ENCODE peak calls at places on chromosomes 7 and 10, in five cellular contexts. Q is ovary; C is CD8-positive, alpha-beta T cell; V is B cell; J is epithelial cell of esophagus. M is an unnamed sample.
A peak's percentile ranks its signal among the peaks of the same experiment; 100 is the strongest.

GRCh38 chr10:60236869-60237524 is 152.7 kb downstream of the ANK3 start:
- DNase-seq in Q (no peak), C (no peak), V (peak; percentile 83), J (peak; percentile 7), M (peak; percentile 34)

GRCh38 chr10:85863301-85864172 is 503.1 kb downstream of the GRID1 start:
- DNase-seq in Q (no peak), C (no peak), V (no peak), J (no peak), M (no peak)

GRCh38 chr7:127628445-127628844 is 10.5 kb upstream of the PAX4 start:
- DNase-seq in Q (no peak), C (no peak), V (no peak), J (no peak), M (no peak)

GRCh38 chr10:113681533-113682470 is 2.1 kb downstream of the CASP7 start:
- DNase-seq in Q (no peak), C (no peak), V (peak; percentile 45), J (no peak), M (no peak)

GRCh38 chr10:117016271-117016670 is 11.3 kb upstream of the SHTN1 start:
- DNase-seq in Q (no peak), C (no peak), V (no peak), J (no peak), M (no peak)

GRCh38 chr7:900331-901040 is 24.1 kb downstream of the GET4 start:
- DNase-seq in Q (no peak), C (no peak), V (no peak), J (no peak), M (no peak)

GRCh38 chr7:72176875-72177274 is 235.3 kb downstream of the CALN1 start:
- DNase-seq in Q (no peak), C (no peak), V (no peak), J (no peak), M (no peak)

GRCh38 chr10:89699581-89700064 is 1.8 kb upstream of the KIF20B start:
- DNase-seq in Q (no peak), C (no peak), V (no peak), J (peak; percentile 67), M (no peak)

GRCh38 chr7:6447589-6448210 is at the start of gene DAGLB:
- DNase-seq in Q (peak; percentile 94), C (peak; percentile 98), V (peak; percentile 99), J (peak; percentile 91), M (peak; percentile 98)

GRCh38 chr7:151460474-151460855 is 20.5 kb upstream of the CRYGN start:
- DNase-seq in Q (peak; percentile 58), C (no peak), V (no peak), J (no peak), M (no peak)

GRCh38 chr10:21954690-21955089 is 48.8 kb downstream of the DNAJC1 start:
- DNase-seq in Q (no peak), C (no peak), V (no peak), J (no peak), M (no peak)

GRCh38 chr10:21954132-21954531 is 49.4 kb downstream of the DNAJC1 start:
- DNase-seq in Q (no peak), C (no peak), V (no peak), J (no peak), M (no peak)

GRCh38 chr10:21950566-21950965 is 53.0 kb downstream of the DNAJC1 start:
- DNase-seq in Q (no peak), C (no peak), V (no peak), J (no peak), M (no peak)

GRCh38 chr10:21953585-21954057 is 49.9 kb downstream of the DNAJC1 start:
- DNase-seq in Q (no peak), C (no peak), V (peak; percentile 15), J (peak; percentile 73), M (no peak)
- TF ChIP-seq CTCF in Q (no peak), C (peak; percentile 59), V (peak; percentile 57), J (peak; percentile 57), M (no peak)

DNA sequence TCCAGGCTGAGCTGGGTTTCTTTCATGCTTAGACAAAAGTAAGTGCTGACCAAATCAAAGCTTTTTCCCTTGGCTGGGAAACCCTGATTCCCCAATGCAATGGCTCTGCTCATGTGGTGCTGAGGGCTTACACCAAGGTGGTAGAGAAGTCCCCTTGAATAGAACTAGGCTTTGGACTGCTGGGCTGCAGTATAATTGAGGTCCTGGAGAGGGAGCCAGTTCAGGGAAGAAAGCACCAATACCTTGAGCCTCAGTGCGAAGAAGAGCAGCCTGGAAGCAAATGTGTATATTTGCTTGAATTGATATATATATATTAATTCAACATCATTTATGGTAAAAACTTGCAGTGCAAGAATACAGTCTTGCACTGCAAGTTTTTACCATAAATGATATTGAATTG is 391.1 kb downstream of the RPS24 start:
- DNase-seq in Q (no peak), C (no peak), V (no peak), J (no peak), M (peak; percentile 41)
- TF ChIP-seq CTCF in Q (no peak), C (no peak), V (peak; percentile 8), J (peak; percentile 24), M (peak; percentile 35)

GRCh38 chr10:124875596-124875995 is 66.3 kb upstream of the ZRANB1 start:
- DNase-seq in Q (no peak), C (no peak), V (no peak), J (peak; percentile 40), M (no peak)
- TF ChIP-seq CTCF in Q (no peak), C (no peak), V (no peak), J (peak; percentile 43), M (no peak)

GRCh38 chr10:80196270-80196949 is 8.9 kb downstream of the ANXA11 start:
- DNase-seq in Q (no peak), C (peak; percentile 69), V (peak; percentile 34), J (peak; percentile 89), M (peak; percentile 95)

GRCh38 chr10:80200259-80200658 is 5.1 kb downstream of the ANXA11 start:
- DNase-seq in Q (no peak), C (no peak), V (no peak), J (no peak), M (no peak)

GRCh38 chr10:80196950-80197315 is 8.4 kb downstream of the ANXA11 start:
- DNase-seq in Q (no peak), C (no peak), V (no peak), J (no peak), M (no peak)

GRCh38 chr10:80199828-80200227 is 5.5 kb downstream of the ANXA11 start:
- DNase-seq in Q (peak; percentile 41), C (no peak), V (no peak), J (peak; percentile 60), M (peak; percentile 70)

GRCh38 chr10:80197972-80198591 is 7.3 kb downstream of the ANXA11 start:
- DNase-seq in Q (no peak), C (no peak), V (no peak), J (no peak), M (no peak)
- TF ChIP-seq CTCF in Q (no peak), C (no peak), V (no peak), J (no peak), M (no peak)

GRCh38 chr7:114402866-114403635 is 11.6 kb upstream of the FOXP2 start:
- DNase-seq in Q (no peak), C (no peak), V (no peak), J (no peak), M (no peak)

GRCh38 chr7:114409750-114410149 is 4.9 kb upstream of the FOXP2 start:
- DNase-seq in Q (no peak), C (no peak), V (no peak), J (peak; percentile 63), M (no peak)

DNA sequence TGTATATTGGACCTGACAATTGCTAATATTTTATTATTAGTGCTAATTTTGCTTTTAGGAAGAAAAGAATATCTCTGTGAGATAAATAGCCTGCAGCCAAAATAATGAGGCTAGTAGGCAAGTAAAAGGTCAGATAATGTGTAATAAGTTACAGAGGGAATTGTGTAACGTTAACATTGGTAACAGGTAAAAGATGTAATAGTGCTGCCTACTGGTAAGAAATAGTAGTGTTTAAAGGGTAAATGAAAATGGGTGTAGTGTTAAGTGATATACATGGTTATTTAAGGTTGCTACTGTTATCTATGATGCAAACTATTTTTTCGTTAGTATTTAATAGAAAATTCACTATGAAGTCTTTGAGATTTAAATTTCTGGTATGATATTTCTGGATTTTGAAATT is 9.2 kb upstream of the FOXP2 start:
- DNase-seq in Q (no peak), C (no peak), V (no peak), J (peak; percentile 55), M (no peak)
- TF ChIP-seq CTCF in Q (no peak), C (no peak), V (no peak), J (peak; percentile 45), M (peak; percentile 55)

GRCh38 chr7:116727432-116728009 is 55.5 kb downstream of the MET start:
- DNase-seq in Q (no peak), C (no peak), V (no peak), J (peak; percentile 34), M (no peak)

GRCh38 chr7:116724560-116725231 is 52.7 kb downstream of the MET start:
- DNase-seq in Q (no peak), C (no peak), V (no peak), J (no peak), M (no peak)

GRCh38 chr7:116726713-116727431 is 54.9 kb downstream of the MET start:
- DNase-seq in Q (no peak), C (no peak), V (no peak), J (no peak), M (no peak)

GRCh38 chr7:116728413-116728812 is 56.4 kb downstream of the MET start:
- DNase-seq in Q (no peak), C (no peak), V (no peak), J (no peak), M (no peak)

GRCh38 chr7:116726149-116726548 is 54.2 kb downstream of the MET start:
- DNase-seq in Q (no peak), C (no peak), V (no peak), J (no peak), M (no peak)
- TF ChIP-seq CTCF in Q (no peak), C (no peak), V (no peak), J (no peak), M (no peak)

DNA sequence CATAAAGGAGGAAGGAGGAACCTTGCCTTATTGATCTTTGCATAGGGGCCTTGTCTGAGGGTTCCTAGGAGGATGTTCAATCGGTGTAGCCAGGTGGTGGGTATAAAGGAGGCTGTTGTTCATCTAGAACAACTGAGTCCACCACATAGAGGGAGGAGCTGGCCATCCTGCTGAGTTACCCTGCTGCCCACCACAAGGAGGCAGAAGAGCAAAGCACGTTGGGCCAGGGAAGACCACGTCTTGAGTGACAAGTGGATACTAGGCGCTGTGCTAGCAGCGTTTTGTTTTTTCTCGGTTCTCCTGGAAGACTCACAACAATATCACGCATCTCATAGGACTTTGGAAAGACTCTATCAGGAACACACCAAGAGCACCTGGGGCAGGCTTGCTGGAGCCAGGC is 20.0 kb downstream of the FOXI2 start:
- DNase-seq in Q (no peak), C (no peak), V (no peak), J (no peak), M (no peak)
- TF ChIP-seq CTCF in Q (no peak), C (no peak), V (no peak), J (no peak), M (no peak)

M was measured in Calu3.